ENCODE peak calls at places on chromosomes 3 and 15, in nine cellular contexts. S is heart left ventricle; L is fibroblast of mammary gland; W is A549; Q is Caki2; M is stimulated activated CD4-positive, alpha-beta T cell treated with anti-CD3 and anti-CD28 coated beads, Interleukin-4, amount 100 ng/mL, for 1 hour; N is right lobe of liver; C is EH; K is psoas muscle. V is an unnamed sample.

GRCh38 chr3:66582721-66583141 is 81.9 kb upstream of the LRIG1 start:
- DNase-seq in S (no peak), L (peak), W (no peak), Q (no peak), M (peak), N (no peak), C (peak), K (no peak), V (no peak)

GRCh38 chr3:145739926-145740325 is 421.1 kb downstream of the PLOD2 start:
- DNase-seq in S (no peak), L (peak), W (no peak), Q (no peak), M (no peak), N (no peak), C (peak), K (no peak), V (no peak)

GRCh38 chr15:92629975-92630626 is 25.5 kb downstream of the FAM174B start:
- DNase-seq in S (no peak), L (no peak), W (no peak), Q (no peak), M (no peak), N (no peak), C (no peak), K (no peak), V (no peak)

GRCh38 chr3:161559177-161559998 is 62.8 kb downstream of the OTOL1 start:
- DNase-seq in S (no peak), L (peak), W (peak), Q (peak), M (no peak), N (no peak), C (peak), K (no peak), V (peak)

GRCh38 chr3:146322216-146322615 is 71.3 kb upstream of the PLSCR4 start:
- DNase-seq in S (no peak), L (no peak), W (no peak), Q (no peak), M (no peak), N (no peak), C (peak), K (no peak), V (no peak)

GRCh38 chr3:156211583-156211982 is 91.2 kb downstream of the KCNAB1 start:
- DNase-seq in S (no peak), L (peak), W (no peak), Q (no peak), M (no peak), N (no peak), C (peak), K (no peak), V (peak)

GRCh38 chr3:57974796-57975388 is 33.3 kb upstream of the FLNB start:
- DNase-seq in S (no peak), L (peak), W (peak), Q (peak), M (no peak), N (no peak), C (peak), K (no peak), V (peak)

GRCh38 chr3:165206454-165207266 is 10.5 kb upstream of the SLITRK3 start:
- DNase-seq in S (peak), L (peak), W (peak), Q (peak), M (peak), N (peak), C (peak), K (peak), V (peak)

GRCh38 chr15:91704343-91704742 is 149.2 kb upstream of the SLCO3A1 start:
- DNase-seq in S (no peak), L (no peak), W (no peak), Q (no peak), M (no peak), N (no peak), C (no peak), K (no peak), V (no peak)

V was measured in LoVo.